ENCODE peak calls at places on chromosomes 11 and 22, in seven cellular contexts. I is HCT116, G is mesenchymal stem cell, X is PC-3, B is fibroblast of lung, D is mesendoderm, W is neural progenitor cell. Q is an unnamed sample. For H3K4me1, the result is how much of the 10 kb centered on the place peaks cover.

GRCh38 chr11:67639438-67639859 is at the start of gene TBX10:
- DNase-seq in I (no peak), G (no peak), X (no peak), B (no peak), D (no peak), W (no peak), Q (no peak)

GRCh38 chr11:81647374-81647773 is 1086.3 kb downstream of the FAM181B start:
- DNase-seq in I (no peak), G (no peak), X (no peak), B (no peak), D (no peak), W (no peak), Q (no peak)

GRCh38 chr11:113408206-113408605 is 20.6 kb downstream of the ANKK1 start:
- DNase-seq in I (no peak), G (no peak), X (no peak), B (no peak), D (no peak), W (no peak), Q (no peak)

GRCh38 chr11:86743223-86744118 is 56.9 kb upstream of the PRSS23 start:
- DNase-seq in I (peak), G (peak), X (peak), B (peak), D (peak), W (no peak), Q (peak)

GRCh38 chr11:38718659-38719058 is 2120.6 kb upstream of the RAG2 start:
- DNase-seq in I (no peak), G (no peak), X (no peak), B (peak), D (peak), W (peak), Q (no peak)

GRCh38 chr11:73787051-73787642 is 527 bp upstream of the MRPL48 start:
- DNase-seq in I (no peak), G (no peak), X (no peak), B (no peak), D (no peak), W (no peak), Q (no peak)

GRCh38 chr11:57680552-57680874 is 12.6 kb downstream of the ZDHHC5 start:
- DNase-seq in I (no peak), G (peak), X (peak), B (peak), D (no peak), W (no peak), Q (peak)

GRCh38 chr11:8527939-8528338 is 66.1 kb downstream of the STK33 start:
- DNase-seq in I (no peak), G (no peak), X (no peak), B (no peak), D (peak), W (no peak), Q (no peak)

GRCh38 chr11:1782831-1783724 is 19.4 kb upstream of the CTSD start:
- DNase-seq in I (no peak), G (peak), X (peak), B (peak), D (no peak), W (no peak), Q (no peak)

GRCh38 chr11:64358536-64358906 is 441 bp upstream of the RPS6KA4 start:
- DNase-seq in I (no peak), G (no peak), X (no peak), B (no peak), D (no peak), W (no peak), Q (no peak)

GRCh38 chr22:24681236-24681635 is 78.2 kb downstream of the GGT1 start:
- DNase-seq in I (no peak), G (no peak), X (peak), B (peak), D (no peak), W (no peak), Q (peak)

GRCh38 chr11:12287009-12287373 is 90.4 kb upstream of the PARVA start:
- DNase-seq in I (peak), G (peak), X (peak), B (peak), D (peak), W (no peak), Q (peak)

GRCh38 chr11:2806351-2807058 is 79.1 kb downstream of the CDKN1C start:
- DNase-seq in I (no peak), G (no peak), X (no peak), B (no peak), D (no peak), W (peak), Q (no peak)

GRCh38 chr22:33917744-33918406 is 2.4 kb downstream of the LARGE1 start:
- DNase-seq in I (no peak), G (peak), X (no peak), B (peak), D (peak), W (peak), Q (peak)

GRCh38 chr11:30314625-30315024 is 8.3 kb upstream of the ARL14EP start:
- DNase-seq in I (no peak), G (peak), X (peak), B (no peak), D (no peak), W (no peak), Q (peak)

GRCh38 chr11:2975594-2975993 is 16.5 kb downstream of the NAP1L4 start:
- DNase-seq in I (peak), G (peak), X (peak), B (no peak), D (peak), W (peak), Q (peak)

GRCh38 chr22:28349114-28349513 is 330.5 kb downstream of the TTC28 start:
- DNase-seq in I (no peak), G (no peak), X (no peak), B (no peak), D (no peak), W (no peak), Q (no peak)

GRCh38 chr11:93895106-93895862 is 44.9 kb upstream of the VSTM5 start:
- DNase-seq in I (peak), G (peak), X (peak), B (peak), D (peak), W (peak), Q (peak)

GRCh38 chr11:33344611-33345010 is 87.4 kb downstream of the HIPK3 start:
- DNase-seq in I (no peak), G (no peak), X (peak), B (peak), D (no peak), W (no peak), Q (peak)

GRCh38 chr11:68353118-68353517 is 40.7 kb downstream of the LRP5 start:
- DNase-seq in I (no peak), G (no peak), X (peak), B (no peak), D (no peak), W (no peak), Q (no peak)

GRCh38 chr22:36383110-36383581 is 4.6 kb downstream of the MYH9 start:
- DNase-seq in I (no peak), G (peak), X (peak), B (peak), D (no peak), W (no peak), Q (peak)

DNA sequence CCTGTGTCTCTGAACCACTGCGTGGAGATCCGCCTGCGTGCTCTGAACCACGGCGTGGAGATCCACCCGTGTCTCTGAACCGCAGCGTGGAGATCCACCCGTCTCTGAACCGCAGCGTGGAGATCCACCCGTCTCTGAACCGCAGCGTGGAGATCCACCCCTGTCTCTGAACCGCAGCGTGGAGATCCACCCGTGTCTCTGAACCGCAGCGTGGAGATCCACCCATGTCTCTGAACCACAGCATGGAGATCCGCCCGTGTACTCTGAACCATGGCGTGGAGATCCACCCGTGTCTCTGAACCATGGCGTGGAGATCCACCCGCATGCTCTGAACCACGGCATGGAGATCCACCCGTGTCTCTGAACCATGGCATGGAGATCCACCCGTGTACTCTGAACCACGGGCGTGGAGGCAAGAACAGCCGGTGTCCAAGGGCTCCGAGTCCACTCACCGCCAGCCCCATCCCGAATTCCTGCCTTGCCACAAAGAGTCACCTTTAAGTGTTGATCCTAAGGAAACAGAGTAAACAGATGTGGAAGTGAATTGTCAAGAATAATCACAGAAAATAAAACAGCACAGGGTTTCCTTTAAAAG is 659.4 kb downstream of the BRD1 start:
- DNase-seq in I (no peak), G (no peak), X (no peak), B (no peak), D (no peak), W (no peak), Q (no peak)
- H3K9ac ChIP-seq in I (no peak), G (no peak), X (no peak), B (no peak), D (no peak), W (no peak), Q (no peak)

GRCh38 chr11:128482092-128482491 is 105.3 kb downstream of the ETS1 start:
- DNase-seq in I (no peak), G (no peak), X (no peak), B (no peak), D (no peak), W (no peak), Q (no peak)
- H3K4me1 ChIP-seq in I (under half), G (under half), X (under half), B (under half), D (under half), W (under half), Q (half or more)

DNA sequence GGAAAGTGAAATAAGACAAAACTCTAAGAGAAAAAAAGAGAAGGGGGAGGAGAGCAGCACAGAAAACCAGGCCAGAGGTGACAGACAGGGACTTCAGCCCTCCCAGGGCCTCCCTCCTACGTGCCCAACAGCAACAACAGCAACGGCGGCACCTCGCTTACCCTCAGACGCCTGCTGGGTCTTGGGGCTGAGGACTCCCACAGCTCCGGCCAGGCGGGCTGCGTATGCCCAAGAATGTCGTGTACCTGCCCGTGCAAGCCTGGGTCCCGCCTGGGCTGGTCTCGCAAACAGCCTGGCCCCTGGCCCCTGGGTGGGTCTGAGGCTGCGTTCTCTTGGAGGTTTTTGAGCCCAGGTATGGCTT is 30.5 kb downstream of the ARAP1 start:
- DNase-seq in I (no peak), G (no peak), X (no peak), B (no peak), D (peak), W (no peak), Q (peak)
- H3K9ac ChIP-seq in I (peak), G (peak), X (peak), B (peak), D (peak), W (no peak), Q (peak)

GRCh38 chr11:22130462-22131053 is 62.3 kb upstream of the ANO5 start:
- DNase-seq in I (no peak), G (no peak), X (peak), B (no peak), D (peak), W (peak), Q (peak)

GRCh38 chr11:22138264-22138663 is 54.6 kb upstream of the ANO5 start:
- DNase-seq in I (no peak), G (no peak), X (no peak), B (no peak), D (no peak), W (no peak), Q (no peak)

GRCh38 chr11:22133785-22134184 is 59.1 kb upstream of the ANO5 start:
- DNase-seq in I (no peak), G (no peak), X (no peak), B (no peak), D (no peak), W (no peak), Q (no peak)
- H3K4me1 ChIP-seq in I (under half), G (under half), X (under half), B (under half), D (under half), W (under half), Q (under half)

DNA sequence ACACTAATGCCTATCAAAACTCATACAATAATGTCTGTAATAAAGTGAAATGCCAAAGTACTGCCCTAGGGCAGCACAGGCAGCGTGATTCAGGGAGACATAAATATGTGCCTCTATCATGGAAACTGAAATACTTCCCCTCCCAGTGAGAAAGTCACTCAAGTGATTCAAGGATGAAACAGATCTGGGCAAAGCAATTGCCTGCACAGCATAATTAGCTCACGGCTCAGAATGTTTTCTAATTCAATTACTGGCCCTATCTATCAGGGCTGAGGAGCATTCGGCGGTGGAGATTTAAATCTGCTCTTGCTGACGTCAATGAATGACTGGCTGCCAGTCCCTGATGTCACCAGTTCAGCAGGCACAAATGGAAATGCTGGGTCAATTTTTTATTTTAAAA is 27.7 kb upstream of the PPP2R1B start:
- DNase-seq in I (no peak), G (no peak), X (peak), B (peak), D (no peak), W (no peak), Q (peak)
- H3K9ac ChIP-seq in I (no peak), G (peak), X (no peak), B (no peak), D (no peak), W (no peak), Q (peak)

GRCh38 chr22:46732513-46732912 is 5.5 kb downstream of the CERK start:
- DNase-seq in I (no peak), G (no peak), X (no peak), B (no peak), D (no peak), W (no peak), Q (no peak)
- H3K4me1 ChIP-seq in I (under half), G (under half), X (under half), B (under half), D (under half), W (under half), Q (under half)

GRCh38 chr22:38831166-38831945 is 12.5 kb downstream of the NPTXR start:
- DNase-seq in I (no peak), G (peak), X (no peak), B (peak), D (no peak), W (no peak), Q (peak)
- H3K9ac ChIP-seq in I (no peak), G (no peak), X (no peak), B (no peak), D (no peak), W (no peak), Q (no peak)

GRCh38 chr22:17086750-17087149 is 1.9 kb downstream of the IL17RA start:
- DNase-seq in I (no peak), G (no peak), X (no peak), B (no peak), D (no peak), W (no peak), Q (no peak)
- H3K4me1 ChIP-seq in I (under half), G (under half), X (under half), B (under half), D (under half), W (under half), Q (under half)